ENCODE peak calls at places on chromosomes 11 and 22, in six cellular contexts. K is stimulated activated CD4-positive, alpha-beta T cell treated with anti-CD3 and anti-CD28 coated beads, Interleukin-4, amount 100 ng/mL, for 4 hours; O is HT1080; I is NAMALWA; L is GM04503; A is posterior cingulate gyrus. V is an unnamed sample.

GRCh38 chr11:57364851-57365660 is 15.9 kb downstream of the PRG3 start:
- DNase-seq in A (no peak), K (no peak), O (no peak), L (no peak), I (no peak), V (no peak)

GRCh38 chr11:36385121-36385530 is 89.0 kb downstream of the PRR5L start:
- DNase-seq in K (no peak), L (no peak), A (no peak), I (no peak), O (no peak), V (no peak)

GRCh38 chr11:119373059-119373875 is 8.2 kb downstream of the USP2 start:
- DNase-seq in K (no peak), O (no peak), I (peak), A (no peak), L (no peak), V (no peak)

GRCh38 chr22:17982572-17983141 is 41.7 kb downstream of the MICAL3 start:
- DNase-seq in K (no peak), A (no peak), O (no peak), L (no peak), I (no peak), V (no peak)

GRCh38 chr11:27158763-27159679 is 118.4 kb downstream of the BBOX1 start:
- DNase-seq in L (peak), I (peak), K (no peak), A (no peak), O (peak), V (no peak)

GRCh38 chr22:31199187-31199586 is 12.9 kb upstream of the LIMK2 start:
- DNase-seq in I (no peak), O (no peak), K (no peak), A (no peak), L (no peak), V (no peak)

GRCh38 chr11:15468471-15468870 is 353.7 kb downstream of the INSC start:
- DNase-seq in O (no peak), I (no peak), A (no peak), K (no peak), L (no peak), V (no peak)

GRCh38 chr11:120815260-120816100 is 208.4 kb upstream of the TBCEL start:
- DNase-seq in I (no peak), O (no peak), A (no peak), L (no peak), K (no peak), V (no peak)

GRCh38 chr11:44213148-44213547 is 96.8 kb downstream of the ALX4 start:
- DNase-seq in L (no peak), K (no peak), O (no peak), I (no peak), A (no peak), V (no peak)

GRCh38 chr22:21921184-21921721 is 31.4 kb downstream of the PPM1F start:
- DNase-seq in A (no peak), K (no peak), L (no peak), I (no peak), O (no peak), V (no peak)

GRCh38 chr11:94449437-94449836 is 44.2 kb downstream of the MRE11 start:
- DNase-seq in K (no peak), A (no peak), O (peak), I (no peak), L (peak), V (no peak)

GRCh38 chr11:293852-294661 is 5.1 kb downstream of the PGGHG start:
- DNase-seq in K (no peak), L (no peak), O (no peak), I (no peak), A (peak), V (no peak)

GRCh38 chr11:65440831-65441499 is 18.4 kb downstream of the NEAT1 start:
- DNase-seq in L (no peak), A (no peak), K (no peak), I (peak), O (no peak), V (no peak)

GRCh38 chr11:70501026-70501901 is 102.9 kb downstream of the CTTN start:
- DNase-seq in I (no peak), O (no peak), K (no peak), L (no peak), A (peak), V (no peak)

GRCh38 chr22:39017596-39018365 is 3.1 kb upstream of the APOBEC3D start:
- DNase-seq in K (no peak), O (no peak), L (no peak), I (no peak), A (no peak), V (no peak)

GRCh38 chr22:35398574-35398973 is 1.4 kb upstream of the MCM5 start:
- DNase-seq in I (no peak), O (no peak), L (no peak), A (no peak), K (no peak), V (no peak)

GRCh38 chr22:24175160-24175808 is 6.0 kb upstream of the SUSD2 start:
- DNase-seq in L (no peak), A (peak), K (peak), I (peak), O (peak), V (peak)

GRCh38 chr11:11608783-11609232 is 13.0 kb downstream of the GALNT18 start:
- DNase-seq in K (no peak), I (peak), L (peak), A (no peak), O (peak), V (no peak)

GRCh38 chr11:68324695-68325094 is 12.3 kb downstream of the LRP5 start:
- DNase-seq in I (no peak), K (no peak), A (no peak), L (no peak), O (no peak), V (no peak)

GRCh38 chr11:6351782-6352181 is 31.5 kb upstream of the CAVIN3 start:
- DNase-seq in I (no peak), O (no peak), A (no peak), K (no peak), L (no peak), V (no peak)

V was measured in activated CD4-positive, alpha-beta T cell treated with anti-CD3 and anti-CD28 coated beads, Interleukin-2, amount 50 U/mL, for 4 hours.